ENCODE peak calls at places on chromosome 9, in five cellular contexts. Q is GM23338, R is H1, C is GM23248, N is mammary epithelial cell. U is an unnamed sample.

GRCh38 chr9:73009649-73010288 is 56.9 kb upstream of the ALDH1A1 start:
- DNase-seq in C (no peak), Q (peak), R (no peak), N (no peak), U (no peak)

GRCh38 chr9:79383096-79383495 is 188.7 kb upstream of the TLE4 start:
- DNase-seq in N (peak), R (no peak), C (no peak), Q (no peak), U (no peak)

GRCh38 chr9:101487443-101487855 is 46.2 kb upstream of the RNF20 start:
- DNase-seq in R (no peak), N (no peak), C (no peak), Q (peak), U (no peak)

GRCh38 chr9:124220551-124221451 is 36.9 kb upstream of the NEK6 start:
- DNase-seq in R (no peak), N (peak), C (peak), Q (no peak), U (peak)

GRCh38 chr9:73176450-73176875 is 24.8 kb downstream of the ANXA1 start:
- DNase-seq in R (no peak), Q (peak), C (peak), N (peak), U (peak)

GRCh38 chr9:19642256-19642655 is 146.6 kb downstream of the SLC24A2 start:
- DNase-seq in Q (no peak), C (peak), R (no peak), N (no peak), U (peak)

GRCh38 chr9:131669234-131670172 is 70.4 kb downstream of the RAPGEF1 start:
- DNase-seq in N (no peak), C (no peak), Q (no peak), R (no peak), U (no peak)

GRCh38 chr9:96766199-96766598 is 11.7 kb downstream of the ZNF510 start:
- DNase-seq in Q (no peak), R (no peak), N (no peak), C (no peak), U (no peak)

GRCh38 chr9:88737031-88737430 is 202.1 kb downstream of the NXNL2 start:
- DNase-seq in Q (no peak), R (no peak), N (no peak), C (no peak), U (no peak)

GRCh38 chr9:20562051-20562450 is 60.2 kb downstream of the MLLT3 start:
- DNase-seq in Q (no peak), R (no peak), N (no peak), C (peak), U (no peak)

GRCh38 chr9:98226968-98227367 is 28.5 kb downstream of the TBC1D2 start:
- DNase-seq in R (no peak), N (no peak), C (no peak), Q (no peak), U (no peak)

GRCh38 chr9:136564379-136564988 is 18.6 kb upstream of the NOTCH1 start:
- DNase-seq in Q (no peak), N (peak), R (no peak), C (peak), U (no peak)

GRCh38 chr9:89497978-89498844 is at the start of gene SEMA4D:
- DNase-seq in Q (peak), C (peak), R (peak), N (peak), U (peak)

GRCh38 chr9:93591706-93592388 is 15.5 kb downstream of the PHF2 start:
- DNase-seq in C (no peak), R (no peak), N (no peak), Q (no peak), U (no peak)

GRCh38 chr9:5721279-5722087 is 92.6 kb downstream of the RIC1 start:
- DNase-seq in Q (no peak), R (no peak), C (no peak), N (no peak), U (peak)

GRCh38 chr9:120698766-120699165 is 15.5 kb downstream of the MEGF9 start:
- DNase-seq in N (no peak), R (no peak), C (no peak), Q (no peak), U (no peak)

GRCh38 chr9:99340281-99340680 is 118.2 kb downstream of the SEC61B start:
- DNase-seq in R (no peak), N (no peak), Q (no peak), C (no peak), U (peak)

GRCh38 chr9:83959061-83959460 is 21.0 kb downstream of the HNRNPK start:
- DNase-seq in N (no peak), C (peak), Q (peak), R (no peak), U (peak)

GRCh38 chr9:93004561-93004960 is 53.9 kb upstream of the SUSD3 start:
- DNase-seq in Q (no peak), R (no peak), C (no peak), N (no peak), U (no peak)

GRCh38 chr9:113580041-113580953 is 116.8 kb downstream of the RGS3 start:
- DNase-seq in N (peak), Q (no peak), R (no peak), C (peak), U (peak)

GRCh38 chr9:76181020-76181641 is 213.1 kb downstream of the RFK start:
- DNase-seq in R (no peak), Q (no peak), N (peak), C (peak), U (peak)

GRCh38 chr9:124256517-124257069 is 1.2 kb upstream of the NEK6 start:
- DNase-seq in R (no peak), N (peak), C (peak), Q (no peak), U (peak)

GRCh38 chr9:134712922-134713321 is 71.3 kb downstream of the COL5A1 start:
- DNase-seq in N (no peak), C (no peak), Q (no peak), R (no peak), U (no peak)

GRCh38 chr9:70260007-70260443 is 1.2 kb downstream of the SMC5 start:
- DNase-seq in Q (no peak), C (no peak), R (no peak), N (peak), U (peak)
- H2AFZ ChIP-seq in Q (no peak), C (no peak), R (no peak), N (no peak), U (no peak)

GRCh38 chr9:125410522-125410894 is 148.9 kb downstream of the GAPVD1 start:
- DNase-seq in C (no peak), R (no peak), Q (no peak), N (no peak), U (no peak)
- H2AFZ ChIP-seq in C (no peak), R (no peak), Q (no peak), N (no peak), U (no peak)

DNA sequence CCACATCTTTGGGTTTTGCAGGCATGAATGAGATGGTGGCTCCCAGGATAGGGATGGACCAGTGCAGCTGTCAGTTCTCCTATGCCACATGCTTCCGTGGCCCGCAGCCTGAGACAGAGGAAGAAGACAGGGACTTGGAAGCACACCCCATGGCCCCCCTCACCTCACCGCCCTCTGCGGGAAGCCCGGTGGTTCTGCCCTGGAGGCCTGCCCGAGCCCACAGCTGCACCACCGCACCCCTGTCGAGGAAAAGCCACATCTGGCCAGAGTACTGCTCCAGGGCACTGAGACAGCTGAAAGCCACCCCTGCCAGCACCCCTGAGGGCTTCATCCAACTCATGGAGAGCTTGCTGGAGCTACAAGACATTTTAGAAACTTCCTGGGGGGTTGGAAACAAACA is 7.6 kb upstream of the TRMT10B start:
- DNase-seq in N (no peak), R (no peak), Q (no peak), C (no peak), U (no peak)
- H2AFZ ChIP-seq in N (no peak), R (no peak), Q (no peak), C (no peak), U (no peak)

DNA sequence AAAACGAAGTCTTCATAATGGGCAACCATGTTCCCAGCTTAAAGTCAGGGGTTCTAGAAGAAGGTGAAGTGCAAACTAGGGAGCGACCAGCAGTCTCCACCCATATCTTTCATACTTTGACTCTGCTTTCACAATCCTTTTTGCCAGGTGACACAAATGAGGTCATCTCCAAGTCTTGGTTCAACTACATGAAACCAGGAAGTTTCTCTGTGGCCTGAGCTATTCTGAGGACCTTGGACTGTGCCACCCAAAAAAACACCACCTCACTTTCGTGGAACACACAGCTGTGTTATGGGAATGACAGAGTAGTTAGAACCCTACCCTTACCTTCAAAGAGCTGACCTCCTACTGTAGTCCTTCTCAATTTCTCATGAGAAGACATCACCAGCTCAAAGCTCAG is 309.2 kb downstream of the AGTPBP1 start:
- DNase-seq in N (no peak), C (no peak), R (no peak), Q (no peak), U (no peak)
- H2AFZ ChIP-seq in N (no peak), C (no peak), R (no peak), Q (no peak), U (no peak)

GRCh38 chr9:109500421-109500974 is 2.4 kb upstream of the PTPN3 start:
- DNase-seq in C (no peak), R (no peak), N (no peak), Q (no peak), U (no peak)

GRCh38 chr9:109497193-109498165 is 628 bp downstream of the PTPN3 start:
- DNase-seq in N (peak), Q (peak), C (peak), R (no peak), U (peak)

GRCh38 chr9:109498195-109499060 is at the start of gene PTPN3:
- DNase-seq in C (peak), N (peak), R (no peak), Q (peak), U (peak)

GRCh38 chr9:109499631-109500120 is 1.6 kb upstream of the PTPN3 start:
- DNase-seq in N (no peak), R (no peak), Q (peak), C (peak), U (peak)

GRCh38 chr9:109499061-109499630 is 1.0 kb upstream of the PTPN3 start:
- DNase-seq in R (no peak), Q (peak), C (no peak), N (no peak), U (no peak)
- H2AFZ ChIP-seq in R (peak), Q (peak), C (peak), N (peak), U (peak)

U was measured in PC-3.